ENCODE peak calls at places on chromosomes 4 and X, in six cellular contexts. One of them, this sample, is unnamed. For H3K27me3, the result is how much of the 10 kb centered on the place peaks cover.

GRCh38 chrX:19535481-19535880 is 20.2 kb upstream of the MAP3K15 start:
- DNase-seq in breast epithelium: no peak
- DNase-seq in AG04450: no peak
- DNase-seq in heart right ventricle: no peak
- DNase-seq in astrocyte: no peak
- DNase-seq in SJSA1: no peak
- DNase-seq in this sample: no peak

GRCh38 chr4:122329876-122330595 is 48.8 kb upstream of the ADAD1 start:
- DNase-seq in breast epithelium: no peak
- DNase-seq in AG04450: no peak
- DNase-seq in heart right ventricle: no peak
- DNase-seq in astrocyte: peak
- DNase-seq in SJSA1: no peak
- DNase-seq in this sample: no peak

GRCh38 chr4:8046925-8047541 is 107.4 kb upstream of the AFAP1 start:
- DNase-seq in breast epithelium: no peak
- DNase-seq in AG04450: no peak
- DNase-seq in heart right ventricle: no peak
- DNase-seq in astrocyte: no peak
- DNase-seq in SJSA1: no peak
- DNase-seq in this sample: no peak

GRCh38 chr4:30721353-30722091 is 1.4 kb downstream of the PCDH7 start:
- DNase-seq in breast epithelium: no peak
- DNase-seq in AG04450: no peak
- DNase-seq in heart right ventricle: peak
- DNase-seq in astrocyte: peak
- DNase-seq in SJSA1: no peak
- DNase-seq in this sample: no peak

GRCh38 chr4:122541996-122542395 is 78.9 kb downstream of the IL21 start:
- DNase-seq in breast epithelium: no peak
- DNase-seq in AG04450: no peak
- DNase-seq in heart right ventricle: no peak
- DNase-seq in astrocyte: no peak
- DNase-seq in SJSA1: no peak
- DNase-seq in this sample: no peak

GRCh38 chr4:25128671-25129070 is 31.6 kb downstream of the SEPSECS start:
- DNase-seq in breast epithelium: no peak
- DNase-seq in AG04450: no peak
- DNase-seq in heart right ventricle: no peak
- DNase-seq in astrocyte: peak
- DNase-seq in SJSA1: no peak
- DNase-seq in this sample: no peak

GRCh38 chrX:48569958-48570357 is 4.3 kb upstream of the RBM3 start:
- DNase-seq in breast epithelium: no peak
- DNase-seq in AG04450: no peak
- DNase-seq in heart right ventricle: no peak
- DNase-seq in astrocyte: peak
- DNase-seq in SJSA1: no peak
- DNase-seq in this sample: no peak

GRCh38 chr4:2787230-2788100 is 5.4 kb upstream of the SH3BP2 start:
- DNase-seq in breast epithelium: no peak
- DNase-seq in AG04450: no peak
- DNase-seq in heart right ventricle: peak
- DNase-seq in astrocyte: no peak
- DNase-seq in SJSA1: no peak
- DNase-seq in this sample: no peak

GRCh38 chrX:149312936-149313432 is 192.1 kb downstream of the IDS start:
- DNase-seq in breast epithelium: no peak
- DNase-seq in AG04450: no peak
- DNase-seq in heart right ventricle: no peak
- DNase-seq in astrocyte: peak
- DNase-seq in SJSA1: no peak
- DNase-seq in this sample: no peak

GRCh38 chr4:14338206-14338605 is 664.1 kb upstream of the CPEB2 start:
- DNase-seq in breast epithelium: no peak
- DNase-seq in AG04450: no peak
- DNase-seq in heart right ventricle: no peak
- DNase-seq in astrocyte: no peak
- DNase-seq in SJSA1: no peak
- DNase-seq in this sample: no peak

GRCh38 chrX:145844886-145845285 is 27.3 kb downstream of the SLITRK2 start:
- DNase-seq in breast epithelium: no peak
- DNase-seq in AG04450: no peak
- DNase-seq in heart right ventricle: no peak
- DNase-seq in astrocyte: no peak
- DNase-seq in SJSA1: no peak
- DNase-seq in this sample: no peak
- H3K27me3 ChIP-seq in breast epithelium: under half
- H3K27me3 ChIP-seq in AG04450: under half
- H3K27me3 ChIP-seq in heart right ventricle: under half
- H3K27me3 ChIP-seq in astrocyte: under half
- H3K27me3 ChIP-seq in SJSA1: under half
- H3K27me3 ChIP-seq in this sample: under half

GRCh38 chr4:73870778-73871177 is 1.6 kb downstream of the CXCL1 start:
- DNase-seq in breast epithelium: no peak
- DNase-seq in AG04450: no peak
- DNase-seq in heart right ventricle: no peak
- DNase-seq in astrocyte: no peak
- DNase-seq in SJSA1: no peak
- DNase-seq in this sample: no peak
- H3K27me3 ChIP-seq in breast epithelium: under half
- H3K27me3 ChIP-seq in AG04450: under half
- H3K27me3 ChIP-seq in heart right ventricle: under half
- H3K27me3 ChIP-seq in astrocyte: under half
- H3K27me3 ChIP-seq in SJSA1: under half
- H3K27me3 ChIP-seq in this sample: under half

DNA sequence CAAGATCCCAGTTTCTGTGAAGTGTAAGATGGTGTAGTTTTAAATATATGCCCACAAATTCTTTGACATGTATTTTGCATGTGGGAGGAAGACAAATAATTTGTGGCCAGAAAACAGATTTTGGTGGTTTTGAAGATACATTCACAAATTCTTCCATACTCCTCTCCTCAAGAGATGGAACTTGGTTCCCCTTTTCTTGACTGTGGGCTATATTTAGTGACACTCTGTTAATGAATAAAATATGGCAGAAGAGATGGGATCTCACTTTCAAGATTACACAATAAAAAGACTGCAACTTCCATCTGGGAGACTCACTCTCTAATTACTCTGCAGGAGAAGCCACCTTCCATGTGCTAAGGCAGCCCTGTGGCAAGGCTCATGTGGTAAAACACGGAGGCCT is 133.5 kb upstream of the S100G start:
- DNase-seq in breast epithelium: no peak
- DNase-seq in AG04450: no peak
- DNase-seq in heart right ventricle: no peak
- DNase-seq in astrocyte: peak
- DNase-seq in SJSA1: no peak
- DNase-seq in this sample: no peak
- H3K27me3 ChIP-seq in breast epithelium: under half
- H3K27me3 ChIP-seq in AG04450: under half
- H3K27me3 ChIP-seq in heart right ventricle: under half
- H3K27me3 ChIP-seq in astrocyte: under half
- H3K27me3 ChIP-seq in SJSA1: under half
- H3K27me3 ChIP-seq in this sample: under half

GRCh38 chr4:153790962-153791551 is 2.2 kb upstream of the SFRP2 start:
- DNase-seq in breast epithelium: no peak
- DNase-seq in AG04450: no peak
- DNase-seq in heart right ventricle: no peak
- DNase-seq in astrocyte: no peak
- DNase-seq in SJSA1: no peak
- DNase-seq in this sample: no peak
- H3K27me3 ChIP-seq in breast epithelium: half or more
- H3K27me3 ChIP-seq in AG04450: half or more
- H3K27me3 ChIP-seq in heart right ventricle: half or more
- H3K27me3 ChIP-seq in astrocyte: half or more
- H3K27me3 ChIP-seq in SJSA1: under half
- H3K27me3 ChIP-seq in this sample: under half

This sample was measured in lung.